ENCODE peak calls at places on chromosomes 13 and 19, in four cellular contexts. W, N, E and M are unnamed samples.

GRCh38 chr13:108769213-108770070 is 140.0 kb downstream of the MYO16 start:
- DNase-seq in W (no peak), N (no peak), E (no peak), M (no peak)

GRCh38 chr13:20192470-20193141 is at the start of gene GJB2:
- DNase-seq in W (no peak), N (no peak), E (peak; percentile 22), M (no peak)

GRCh38 chr19:54439174-54439851 is 9.7 kb upstream of the LENG8 start:
- DNase-seq in W (no peak), N (peak; percentile 83), E (no peak), M (no peak)

GRCh38 chr13:32548837-32549236 is 10.2 kb upstream of the N4BP2L2 start:
- DNase-seq in W (no peak), N (no peak), E (no peak), M (no peak)

GRCh38 chr19:43229315-43229714 is 23.9 kb upstream of the PSG4 start:
- DNase-seq in W (no peak), N (no peak), E (no peak), M (no peak)

GRCh38 chr19:6723108-6723618 is 2.7 kb upstream of the C3 start:
- DNase-seq in W (no peak), N (no peak), E (no peak), M (no peak)

GRCh38 chr13:98443329-98443728 is 133.6 kb downstream of the STK24 start:
- DNase-seq in W (no peak), N (no peak), E (no peak), M (no peak)

GRCh38 chr13:40023608-40024577 is 368.4 kb downstream of the COG6 start:
- DNase-seq in W (no peak), N (no peak), E (no peak), M (no peak)

GRCh38 chr19:17686592-17687042 is 1.5 kb downstream of the UNC13A start:
- DNase-seq in W (no peak), N (peak; percentile 87), E (no peak), M (no peak)

GRCh38 chr13:27853871-27854270 is 61.6 kb downstream of the GSX1 start:
- DNase-seq in W (no peak), N (no peak), E (no peak), M (no peak)

GRCh38 chr13:41756198-41756885 is 204.6 kb downstream of the VWA8 start:
- DNase-seq in W (no peak), N (no peak), E (no peak), M (no peak)

GRCh38 chr13:84810781-84811180 is 928.5 kb upstream of the SLITRK1 start:
- DNase-seq in W (no peak), N (no peak), E (no peak), M (no peak)

GRCh38 chr13:112714366-112714765 is 24.5 kb downstream of the ATP11A start:
- DNase-seq in W (no peak), N (no peak), E (no peak), M (no peak)

GRCh38 chr19:55464669-55465068 is at the start of gene C19orf85:
- DNase-seq in W (no peak), N (peak; percentile 83), E (no peak), M (no peak)

GRCh38 chr19:53960187-53960586 is 2.5 kb upstream of the CACNG8 start:
- DNase-seq in W (no peak), N (no peak), E (no peak), M (no peak)

GRCh38 chr19:11152318-11153062 is 3.1 kb downstream of the SPC24 start:
- DNase-seq in W (no peak), N (no peak), E (no peak), M (no peak)

GRCh38 chr13:83881917-83882625 is at the start of gene SLITRK1:
- DNase-seq in W (no peak), N (peak; percentile 91), E (no peak), M (no peak)

GRCh38 chr19:41230067-41230857 is 11.2 kb downstream of the AXL start:
- DNase-seq in W (no peak), N (no peak), E (no peak), M (no peak)

GRCh38 chr13:101783554-101783953 is 331.1 kb downstream of the ITGBL1 start:
- DNase-seq in W (no peak), N (no peak), E (no peak), M (no peak)

GRCh38 chr13:51524312-51524711 is 60.0 kb upstream of the WDFY2 start:
- DNase-seq in W (no peak), N (no peak), E (no peak), M (no peak)

GRCh38 chr13:39516140-39516539 is 86.9 kb downstream of the LHFPL6 start:
- DNase-seq in W (no peak), N (no peak), E (no peak), M (no peak)

GRCh38 chr13:32314271-32314967 is 744 bp downstream of the ZAR1L start:
- DNase-seq in W (no peak), N (no peak), E (no peak), M (no peak)

GRCh38 chr19:4429266-4430200 is 27.1 kb downstream of the CHAF1A start:
- DNase-seq in W (no peak), N (no peak), E (no peak), M (no peak)

GRCh38 chr19:52651956-52652355 is 13.8 kb upstream of the ZNF83 start:
- DNase-seq in W (no peak), N (no peak), E (no peak), M (no peak)

GRCh38 chr13:31094331-31095015 is 67.2 kb downstream of the HSPH1 start:
- DNase-seq in W (no peak), N (no peak), E (no peak), M (no peak)